ENCODE peak calls at places on chromosomes 4 and X, in five cellular contexts. J is fibroblast of lung, V is Daoy, A is WTC11, I is ovary. T is an unnamed sample.

GRCh38 chrX:56366901-56367300 is 134.7 kb downstream of the KLF8 start:
- DNase-seq in A (peak), J (no peak), I (no peak), V (no peak), T (no peak)

GRCh38 chr4:86338989-86339388 is 20.9 kb downstream of the MAPK10 start:
- DNase-seq in I (no peak), A (no peak), J (peak), V (peak), T (peak)

GRCh38 chr4:76589872-76590846 is 155.1 kb downstream of the SHROOM3 start:
- DNase-seq in J (peak), I (no peak), A (peak), V (peak), T (peak)

GRCh38 chr4:89752932-89753598 is 83.9 kb downstream of the SNCA start:
- DNase-seq in A (no peak), I (no peak), V (peak), J (peak), T (peak)

GRCh38 chrX:68868902-68869800 is 40.3 kb downstream of the EFNB1 start:
- DNase-seq in J (no peak), I (no peak), A (no peak), V (no peak), T (no peak)

GRCh38 chrX:94455782-94456181 is 781.8 kb downstream of the FAM133A start:
- DNase-seq in I (no peak), A (no peak), J (no peak), V (no peak), T (no peak)

GRCh38 chrX:3763111-3763510 is 49.7 kb upstream of the PRKX start:
- DNase-seq in A (no peak), V (no peak), J (no peak), I (no peak), T (no peak)

GRCh38 chrX:124925681-124926080 is 394.0 kb upstream of the TEX13C start:
- DNase-seq in I (no peak), V (no peak), J (no peak), A (no peak), T (no peak)

GRCh38 chr4:154506253-154506652 is 14.7 kb upstream of the DCHS2 start:
- DNase-seq in A (no peak), V (no peak), I (no peak), J (peak), T (no peak)

GRCh38 chr4:93174598-93174997 is 654.0 kb upstream of the ATOH1 start:
- DNase-seq in J (no peak), A (no peak), I (no peak), V (no peak), T (no peak)

GRCh38 chr4:114115526-114115925 is 136.1 kb upstream of the ARSJ start:
- DNase-seq in V (no peak), A (no peak), I (no peak), J (no peak), T (no peak)

T was measured in RCC 7860.